ENCODE peak calls at places on chromosomes 6 and 20, in four cellular contexts. H, A, Z and Y are unnamed samples.

GRCh38 chr20:10739575-10739974 is 65.8 kb upstream of the JAG1 start:
- DNase-seq in H (no peak), A (no peak), Z (no peak), Y (no peak)

GRCh38 chr20:33626190-33626589 is 35.9 kb upstream of the C20orf144 start:
- DNase-seq in H (no peak), A (no peak), Z (no peak), Y (no peak)

GRCh38 chr6:21556968-21557721 is 36.4 kb upstream of the SOX4 start:
- DNase-seq in H (no peak), A (no peak), Z (no peak), Y (no peak)

GRCh38 chr6:6740595-6740994 is 152.1 kb downstream of the LY86 start:
- DNase-seq in H (no peak), A (no peak), Z (no peak), Y (no peak)

GRCh38 chr20:35187584-35188190 is 15.8 kb downstream of the PROCR start:
- DNase-seq in H (no peak), A (no peak), Z (no peak), Y (no peak)

GRCh38 chr20:37468886-37469285 is 52.2 kb upstream of the NNAT start:
- DNase-seq in H (no peak), A (no peak), Z (no peak), Y (no peak)

GRCh38 chr20:59961423-59961822 is 3.2 kb downstream of the CDH26 start:
- DNase-seq in H (no peak), A (no peak), Z (no peak), Y (no peak)

GRCh38 chr6:137903933-137904821 is 37.1 kb downstream of the TNFAIP3 start:
- DNase-seq in H (no peak), A (no peak), Z (peak; percentile 68), Y (peak; percentile 30)

GRCh38 chr20:4305091-4305490 is 289.7 kb upstream of the RNF24 start:
- DNase-seq in H (no peak), A (no peak), Z (no peak), Y (no peak)

GRCh38 chr6:104995989-104996617 is 39.2 kb downstream of the LIN28B start:
- DNase-seq in H (no peak), A (no peak), Z (no peak), Y (no peak)

GRCh38 chr6:98547634-98548033 is 286.7 kb upstream of the POU3F2 start:
- DNase-seq in H (no peak), A (no peak), Z (no peak), Y (no peak)

GRCh38 chr6:1481326-1481725 is 92.0 kb downstream of the FOXF2 start:
- DNase-seq in H (peak; percentile 62), A (no peak), Z (no peak), Y (no peak)

GRCh38 chr6:111939902-111940301 is 66.7 kb upstream of the FYN start:
- DNase-seq in H (no peak), A (no peak), Z (no peak), Y (no peak)

GRCh38 chr6:159451051-159451450 is 242.0 kb downstream of the SOD2 start:
- DNase-seq in H (no peak), A (no peak), Z (no peak), Y (no peak)

GRCh38 chr20:64145458-64146300 is 18.6 kb upstream of the MYT1 start:
- DNase-seq in H (no peak), A (no peak), Z (peak; percentile 65), Y (no peak)

GRCh38 chr20:64144144-64144912 is 19.9 kb upstream of the MYT1 start:
- DNase-seq in H (no peak), A (no peak), Z (no peak), Y (no peak)

GRCh38 chr20:64146936-64147451 is 17.3 kb upstream of the MYT1 start:
- DNase-seq in H (no peak), A (no peak), Z (no peak), Y (no peak)

GRCh38 chr20:64148581-64148980 is 15.7 kb upstream of the MYT1 start:
- DNase-seq in H (no peak), A (no peak), Z (no peak), Y (no peak)

DNA sequence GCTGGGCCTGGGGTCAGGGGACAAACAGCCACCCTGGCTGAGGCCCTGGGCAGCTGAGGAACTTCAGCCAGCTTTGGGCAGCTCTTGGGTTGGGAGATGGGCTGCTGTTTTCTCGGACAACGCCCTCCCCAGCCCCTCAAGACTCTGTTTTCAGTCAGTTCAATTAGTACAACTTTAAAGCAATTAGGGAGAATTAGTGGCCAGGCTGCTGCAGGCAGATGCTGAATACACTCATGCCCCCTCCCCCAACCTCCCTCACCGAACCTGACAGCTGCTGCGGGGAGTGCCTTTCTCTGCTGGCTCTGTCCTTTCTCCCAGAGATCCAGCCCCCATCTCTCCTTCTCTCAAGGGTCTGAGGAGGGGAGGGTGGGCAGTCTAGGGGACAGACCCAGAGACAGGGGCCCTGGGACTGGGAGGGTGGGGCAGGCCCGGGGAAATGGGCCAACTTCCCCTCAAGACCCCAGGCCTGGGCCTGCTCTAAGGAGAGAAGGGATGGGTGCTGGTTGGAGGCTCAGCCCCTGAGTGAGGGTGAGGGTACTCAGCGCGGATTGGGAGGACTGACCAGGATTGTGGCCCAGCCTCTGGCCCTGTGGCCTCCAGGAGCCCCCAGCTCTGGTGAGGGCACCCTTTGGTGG is 17.8 kb upstream of the MYT1 start:
- DNase-seq in H (no peak), A (no peak), Z (no peak), Y (no peak)
- TF ChIP-seq RNF2 in H (no peak), A (no peak), Z (no peak), Y (no peak)

GRCh38 chr6:41092421-41093140 is 19.8 kb downstream of the NFYA start:
- DNase-seq in H (peak; percentile 7), A (no peak), Z (peak; percentile 27), Y (peak; percentile 41)
- TF ChIP-seq RNF2 in H (no peak), A (no peak), Z (no peak), Y (no peak)

GRCh38 chr20:52596261-52596660 is 375.9 kb upstream of the TSHZ2 start:
- DNase-seq in H (no peak), A (no peak), Z (no peak), Y (no peak)
- TF ChIP-seq RNF2 in H (no peak), A (no peak), Z (no peak), Y (no peak)

GRCh38 chr6:16505711-16506362 is 255.4 kb downstream of the ATXN1 start:
- DNase-seq in H (no peak), A (no peak), Z (no peak), Y (no peak)
- TF ChIP-seq RNF2 in H (no peak), A (no peak), Z (no peak), Y (no peak)

DNA sequence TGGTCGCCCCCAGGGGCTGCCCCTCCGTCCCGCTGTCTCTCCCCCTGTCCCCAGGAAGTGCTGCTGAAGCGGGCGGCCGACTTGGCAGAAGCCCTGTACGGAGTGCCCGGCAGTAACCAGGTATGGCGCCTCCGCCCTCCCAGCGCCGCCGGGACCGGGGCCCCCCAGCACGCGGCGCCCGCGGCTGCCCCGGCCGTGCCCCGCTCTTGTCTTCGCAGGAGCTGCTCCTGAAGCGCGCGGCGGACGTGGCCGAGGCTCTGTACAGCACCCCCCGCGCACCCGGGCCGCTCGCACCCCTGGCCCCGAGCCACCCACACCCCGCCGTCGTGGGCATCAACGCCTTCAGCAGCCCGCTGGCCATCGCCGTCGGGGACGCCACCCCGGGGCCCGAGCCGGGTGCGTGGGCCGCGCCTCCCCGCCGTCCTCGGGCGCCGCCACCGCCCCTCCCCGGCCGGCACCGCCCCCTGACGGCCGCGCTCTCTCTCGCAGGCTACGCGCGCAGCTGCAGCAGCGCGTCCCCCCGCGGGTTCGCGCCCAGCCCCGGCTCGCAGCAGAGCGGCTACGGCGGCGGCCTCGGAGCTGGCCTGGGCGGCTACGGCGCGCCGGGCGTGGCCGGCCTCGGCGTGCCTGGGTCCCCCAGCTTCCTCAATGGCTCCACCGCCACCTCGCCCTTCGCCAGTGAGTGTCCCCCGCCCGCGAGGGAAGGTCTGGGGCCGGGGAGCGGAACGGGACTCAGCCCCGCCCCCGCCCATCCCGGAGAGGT is 48.4 kb downstream of the CPXM1 start:
- DNase-seq in H (no peak), A (no peak), Z (peak; percentile 84), Y (no peak)
- TF ChIP-seq RNF2 in H (no peak), A (no peak), Z (no peak), Y (no peak)

GRCh38 chr20:57633945-57634491 is 13.8 kb upstream of the ZBP1 start:
- DNase-seq in H (no peak), A (no peak), Z (no peak), Y (no peak)

GRCh38 chr20:57627972-57628650 is 7.9 kb upstream of the ZBP1 start:
- DNase-seq in H (no peak), A (no peak), Z (no peak), Y (no peak)

GRCh38 chr20:57629976-57630525 is 9.8 kb upstream of the ZBP1 start:
- DNase-seq in H (no peak), A (no peak), Z (no peak), Y (no peak)

GRCh38 chr20:57627339-57627738 is 7.1 kb upstream of the ZBP1 start:
- DNase-seq in H (no peak), A (no peak), Z (no peak), Y (no peak)

DNA sequence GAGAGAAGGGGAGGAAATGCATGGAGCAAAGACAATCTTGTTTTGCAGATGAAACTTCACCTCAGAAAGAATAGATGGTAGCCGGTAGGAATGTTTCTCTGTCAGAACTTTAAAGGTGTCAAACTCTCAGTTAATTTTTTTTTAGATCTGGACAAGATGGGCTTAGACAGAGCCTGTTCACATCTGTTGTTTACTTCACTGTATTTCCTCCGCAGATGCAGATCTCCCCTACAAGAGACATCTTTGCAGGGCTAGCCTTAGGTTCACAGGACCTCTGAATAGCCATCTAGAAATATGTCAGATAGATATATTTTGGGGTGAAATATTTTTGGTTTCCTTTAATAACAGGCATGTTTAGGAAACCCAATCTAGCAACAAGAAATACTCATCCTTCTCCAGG is 12.1 kb upstream of the ZBP1 start:
- DNase-seq in H (no peak), A (no peak), Z (no peak), Y (no peak)
- TF ChIP-seq RNF2 in H (no peak), A (no peak), Z (no peak), Y (no peak)

GRCh38 chr6:30749554-30750378 is 5.4 kb upstream of the IER3 start:
- DNase-seq in H (no peak), A (no peak), Z (no peak), Y (peak; percentile 65)

GRCh38 chr6:30748301-30748769 is 4.0 kb upstream of the IER3 start:
- DNase-seq in H (no peak), A (no peak), Z (no peak), Y (no peak)

GRCh38 chr6:30750379-30750668 is 6.0 kb upstream of the IER3 start:
- DNase-seq in H (no peak), A (no peak), Z (no peak), Y (no peak)

GRCh38 chr6:30748851-30749540 is 4.6 kb upstream of the IER3 start:
- DNase-seq in H (no peak), A (no peak), Z (no peak), Y (peak; percentile 87)

DNA sequence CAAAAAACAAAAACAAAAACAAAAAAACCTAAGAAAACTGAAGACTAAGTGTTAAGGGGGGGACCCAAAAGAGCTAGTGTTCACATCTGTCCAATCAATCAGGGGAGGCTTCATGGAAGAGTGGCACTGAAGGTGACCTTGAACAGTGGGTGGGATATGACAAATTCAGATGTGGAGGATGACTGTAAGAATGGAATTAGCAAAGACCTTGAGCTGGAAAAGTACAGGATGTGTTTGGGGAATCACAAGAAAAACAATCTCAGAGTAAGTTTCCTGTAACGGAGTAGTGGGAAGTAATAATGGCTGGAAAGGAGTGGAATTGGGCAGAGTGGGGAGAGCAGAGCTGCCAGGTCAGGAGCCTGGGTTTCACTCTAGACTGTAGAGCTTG is 2.9 kb upstream of the IER3 start:
- DNase-seq in H (no peak), A (no peak), Z (no peak), Y (peak; percentile 61)
- TF ChIP-seq RNF2 in H (no peak), A (no peak), Z (no peak), Y (no peak)